ENCODE peak calls at places on chromosomes 13 and 19, in eight cellular contexts. L is A549, I is stomach, A is ovary, F is transverse colon, U is tibial artery, O is adrenal gland, W is heart left ventricle. Z is an unnamed sample.

GRCh38 chr19:4748589-4748988 is 24.9 kb upstream of the DPP9 start:
- DNase-seq in F (no peak), L (no peak), A (no peak), O (no peak), I (no peak), U (no peak), W (no peak), Z (no peak)

GRCh38 chr13:51958217-51958547 is 53.1 kb downstream of the ATP7B start:
- DNase-seq in L (no peak), U (no peak), I (peak; percentile 76), A (no peak), O (no peak), W (no peak), F (peak; percentile 85), Z (no peak)

GRCh38 chr13:61453121-61453520 is 37.5 kb upstream of the PCDH20 start:
- DNase-seq in W (no peak), O (no peak), U (no peak), I (no peak), L (no peak), A (no peak), F (no peak), Z (no peak)

GRCh38 chr19:13165091-13165997 is 15.1 kb downstream of the IER2 start:
- DNase-seq in W (no peak), A (no peak), I (no peak), L (peak; percentile 24), F (no peak), O (no peak), U (no peak), Z (no peak)

GRCh38 chr19:18416778-18417249 is 2.4 kb upstream of the SSBP4 start:
- DNase-seq in F (peak; percentile 81), I (peak; percentile 74), O (peak; percentile 82), W (peak; percentile 95), U (peak; percentile 93), A (peak; percentile 91), L (peak; percentile 91), Z (peak; percentile 82)

GRCh38 chr19:13839938-13840750 is 36.8 kb upstream of the NANOS3 start:
- DNase-seq in U (peak; percentile 70), L (peak; percentile 66), A (peak; percentile 46), W (peak; percentile 85), I (peak; percentile 75), O (peak; percentile 50), F (peak; percentile 91), Z (no peak)

GRCh38 chr19:24051516-24051915 is 35.5 kb upstream of the ZNF254 start:
- DNase-seq in O (no peak), I (no peak), A (no peak), W (no peak), L (no peak), F (no peak), U (no peak), Z (no peak)

GRCh38 chr13:82011355-82011754 is 1670.4 kb upstream of the SPRY2 start:
- DNase-seq in A (no peak), F (no peak), L (no peak), I (no peak), U (no peak), O (no peak), W (no peak), Z (no peak)

GRCh38 chr19:2488942-2489731 is 13.2 kb downstream of the GADD45B start:
- DNase-seq in L (peak; percentile 53), I (peak; percentile 82), U (no peak), F (peak; percentile 73), O (no peak), W (peak; percentile 85), A (peak; percentile 49), Z (no peak)

GRCh38 chr13:50686547-50686946 is 156.9 kb downstream of the DLEU7 start:
- DNase-seq in F (no peak), O (no peak), A (no peak), W (no peak), L (no peak), U (no peak), I (no peak), Z (no peak)

GRCh38 chr19:58170860-58171259 is 12.0 kb upstream of the ZNF274 start:
- DNase-seq in U (no peak), O (no peak), F (no peak), W (no peak), A (no peak), L (peak; percentile 71), I (no peak), Z (no peak)

GRCh38 chr13:100483836-100484381 is 104.7 kb downstream of the GGACT start:
- DNase-seq in I (no peak), F (no peak), A (no peak), W (no peak), L (no peak), O (no peak), U (no peak), Z (no peak)

GRCh38 chr19:50710094-50710493 is 9.5 kb downstream of the SHANK1 start:
- DNase-seq in L (peak; percentile 57), I (no peak), F (no peak), O (no peak), W (no peak), U (no peak), A (no peak), Z (no peak)

GRCh38 chr13:44921931-44922758 is 67.1 kb downstream of the NUFIP1 start:
- DNase-seq in W (no peak), U (peak; percentile 81), F (peak; percentile 31), O (peak; percentile 73), A (no peak), I (peak; percentile 64), L (peak; percentile 92), Z (peak; percentile 62)

GRCh38 chr19:56597696-56598095 is 2.6 kb downstream of the ZNF71 start:
- DNase-seq in F (no peak), L (no peak), U (no peak), A (no peak), I (no peak), O (no peak), W (no peak), Z (no peak)

GRCh38 chr19:18433735-18434398 is 4.1 kb downstream of the ISYNA1 start:
- DNase-seq in I (no peak), L (no peak), U (no peak), O (peak; percentile 57), W (no peak), F (no peak), A (peak; percentile 77), Z (no peak)

GRCh38 chr13:94609196-94609595 is 7.5 kb downstream of the GPR180 start:
- DNase-seq in L (no peak), U (no peak), I (no peak), F (no peak), W (no peak), O (no peak), A (no peak), Z (no peak)

GRCh38 chr19:17830567-17831418 is 9.5 kb upstream of the INSL3 start:
- DNase-seq in A (peak; percentile 98), F (peak; percentile 82), O (peak; percentile 68), U (no peak), L (peak; percentile 91), I (peak; percentile 90), W (no peak), Z (no peak)

GRCh38 chr19:13169769-13170168 is 19.6 kb downstream of the IER2 start:
- DNase-seq in F (peak; percentile 60), A (no peak), I (peak; percentile 67), O (peak; percentile 57), U (no peak), L (peak; percentile 89), W (no peak), Z (no peak)

GRCh38 chr13:36124236-36124822 is 6.9 kb downstream of the DCLK1 start:
- DNase-seq in U (no peak), F (no peak), A (peak; percentile 82), W (no peak), O (peak; percentile 45), L (no peak), I (no peak), Z (no peak)

GRCh38 chr19:1066251-1066747 is 668 bp upstream of the ARHGAP45 start:
- DNase-seq in U (no peak), F (no peak), O (peak; percentile 31), W (peak; percentile 61), L (no peak), A (no peak), I (no peak), Z (no peak)
- H3K4me3 ChIP-seq in U (peak overlapping the region; percentile 51), F (no peak overlapping the region), O (no peak overlapping the region), W (peak overlapping the region; percentile 60), L (peak overlapping the region; percentile 40), A (no peak overlapping the region), I (peak overlapping the region; percentile 62), Z (peak overlapping the region; percentile 68)

DNA sequence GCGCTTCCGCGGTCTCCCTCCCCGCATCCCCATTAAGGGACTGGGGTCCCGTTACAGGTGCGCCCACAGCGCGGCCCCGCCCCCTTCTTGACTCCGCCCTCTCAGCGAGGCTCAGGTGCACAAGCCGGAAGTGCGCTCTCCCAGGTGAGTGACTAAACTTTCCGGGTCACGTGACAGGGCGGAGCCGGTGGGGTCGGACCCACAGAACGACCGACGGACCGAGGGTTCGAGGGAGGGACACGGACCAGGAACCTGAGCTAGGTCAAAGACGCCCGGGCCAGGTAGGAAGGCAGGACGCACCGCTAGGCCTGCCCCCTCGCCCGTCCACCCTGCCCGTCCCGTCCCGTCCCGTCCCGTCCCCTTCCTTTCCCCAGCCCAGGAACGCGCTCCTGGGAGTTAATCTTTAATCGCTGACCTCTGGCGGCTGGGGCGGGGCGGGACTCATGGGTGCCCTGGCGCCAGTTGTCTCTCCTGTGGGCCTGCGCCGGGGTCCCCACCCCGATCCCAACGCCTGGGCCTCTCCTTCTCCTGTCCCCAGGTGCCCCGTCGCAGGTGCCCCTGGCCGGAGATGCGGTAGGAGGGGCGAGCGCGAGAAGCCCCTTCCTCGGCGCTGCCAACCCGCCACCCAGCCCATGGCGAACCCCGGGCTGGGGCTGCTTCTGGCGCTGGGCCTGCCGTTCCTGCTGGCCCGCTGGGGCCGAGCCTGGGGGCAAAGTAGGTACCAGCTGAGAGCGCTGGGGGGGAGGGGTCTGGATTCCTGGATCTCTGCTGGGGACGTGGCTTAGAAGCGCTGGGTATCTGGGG is at the start of gene CRB3:
- DNase-seq in F (peak; percentile 97), A (no peak), L (peak; percentile 21), O (no peak), W (no peak), I (peak; percentile 96), U (no peak), Z (no peak)
- H3K27ac ChIP-seq in F (peak within 1 kb of the TSS; percentile 86), A (no peak within 1 kb of the TSS), L (peak within 1 kb of the TSS; percentile 73), O (no peak within 1 kb of the TSS), W (no peak within 1 kb of the TSS), I (peak within 1 kb of the TSS; percentile 79), U (no peak within 1 kb of the TSS), Z (no peak within 1 kb of the TSS)

GRCh38 chr19:38543807-38544568 is 73.8 kb downstream of the MAP4K1 start:
- DNase-seq in F (peak; percentile 42), I (peak; percentile 39), A (peak; percentile 46), L (peak; percentile 96), W (no peak), O (peak; percentile 83), U (peak; percentile 62), Z (peak; percentile 27)
- TF ChIP-seq CTCF in F (no peak), I (no peak), A (peak; percentile 11), L (no peak), W (peak; percentile 69), O (peak; percentile 67), U (peak; percentile 53), Z (peak; percentile 47)

DNA sequence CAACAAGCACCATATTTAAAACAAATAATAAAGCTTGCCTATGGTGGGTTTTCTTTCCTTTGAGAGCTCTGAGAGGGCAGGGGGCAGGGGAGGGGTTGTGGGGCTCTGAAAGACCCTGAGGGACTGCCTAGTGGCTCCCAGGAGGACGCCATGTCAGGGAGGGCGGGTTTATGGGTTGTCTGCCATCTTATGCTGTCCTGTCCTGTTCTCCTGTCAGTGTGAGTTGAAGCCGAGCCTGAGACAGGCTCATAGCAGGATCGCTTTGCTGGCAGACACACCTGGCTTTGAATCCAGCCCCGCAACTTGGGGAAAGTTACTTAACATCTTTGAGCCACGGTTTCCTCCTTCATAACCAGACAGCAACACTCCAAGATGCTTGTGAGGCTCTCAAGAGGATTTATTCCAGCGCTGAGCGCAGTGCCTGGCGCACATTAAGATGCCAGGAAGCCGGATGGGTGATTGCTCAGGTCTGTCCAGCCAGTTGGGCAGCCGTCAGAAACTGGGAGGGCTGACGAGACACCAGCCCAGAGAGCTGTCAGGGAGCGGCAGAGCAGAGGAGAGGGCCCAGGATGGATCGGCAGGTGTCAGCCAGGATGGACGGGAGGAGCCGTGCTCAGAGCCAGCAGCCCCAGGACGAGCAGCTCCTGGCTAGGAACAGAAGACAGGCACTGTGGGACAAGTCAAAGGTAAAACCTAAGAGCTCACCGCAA is 36.8 kb upstream of the C1QTNF9 start:
- DNase-seq in L (no peak), W (no peak), F (no peak), O (peak; percentile 37), A (peak; percentile 66), I (no peak), U (no peak), Z (no peak)
- H3K4me3 ChIP-seq in L (no peak overlapping the region), W (peak overlapping the region; percentile 55), F (no peak overlapping the region), O (no peak overlapping the region), A (peak overlapping the region; percentile 35), I (peak overlapping the region; percentile 37), U (peak overlapping the region; percentile 58), Z (peak overlapping the region; percentile 73)